ENCODE peak calls at places on chromosome 1, in six cellular contexts. I is NCI-H2029 treated with DMSO at 0.1 percent for 48 hours; L is NCI-H526; N is CD4-positive, alpha-beta T cell; J is left cardiac atrium; T is psoas muscle. Y is an unnamed sample.

GRCh38 chr1:15848143-15848928 is 829 bp downstream of the SPEN start:
- DNase-seq in I (no peak), L (no peak), N (peak; percentile 36), J (peak; percentile 62), T (peak; percentile 51), Y (peak; percentile 83)

GRCh38 chr1:25095635-25096200 is 136.6 kb downstream of the SYF2 start:
- DNase-seq in I (no peak), L (no peak), N (no peak), J (no peak), T (no peak), Y (no peak)

GRCh38 chr1:219405531-219406331 is 207.2 kb downstream of the ZC3H11B start:
- DNase-seq in I (no peak), L (no peak), N (no peak), J (no peak), T (no peak), Y (no peak)

GRCh38 chr1:77652179-77652745 is 30.2 kb downstream of the ZZZ3 start:
- DNase-seq in I (no peak), L (peak; percentile 6), N (no peak), J (no peak), T (no peak), Y (no peak)

GRCh38 chr1:8844421-8845063 is 27.1 kb upstream of the RERE start:
- DNase-seq in I (no peak), L (no peak), N (no peak), J (peak; percentile 40), T (peak; percentile 48), Y (no peak)

GRCh38 chr1:14723401-14723800 is 124.9 kb downstream of the KAZN start:
- DNase-seq in I (no peak), L (no peak), N (no peak), J (no peak), T (no peak), Y (no peak)

GRCh38 chr1:109078317-109078716 is 2.5 kb upstream of the TAF13 start:
- DNase-seq in I (no peak), L (no peak), N (no peak), J (no peak), T (no peak), Y (no peak)

GRCh38 chr1:247037483-247038320 is 29.8 kb upstream of the ZNF695 start:
- DNase-seq in I (no peak), L (no peak), N (no peak), J (no peak), T (no peak), Y (no peak)

GRCh38 chr1:32361674-32362473 is 411 bp downstream of the FAM229A start:
- DNase-seq in I (no peak), L (no peak), N (peak; percentile 26), J (peak; percentile 76), T (peak; percentile 64), Y (peak; percentile 87)

GRCh38 chr1:54332781-54333585 is 73.2 kb downstream of the SSBP3 start:
- DNase-seq in I (no peak), L (no peak), N (no peak), J (peak; percentile 47), T (peak; percentile 31), Y (peak; percentile 77)

GRCh38 chr1:223849855-223850254 is 4.1 kb upstream of the TP53BP2 start:
- DNase-seq in I (no peak), L (no peak), N (no peak), J (no peak), T (no peak), Y (no peak)

GRCh38 chr1:198500026-198500425 is 40.5 kb downstream of the ATP6V1G3 start:
- DNase-seq in I (no peak), L (no peak), N (no peak), J (no peak), T (no peak), Y (no peak)

GRCh38 chr1:30043731-30044408 is 679.5 kb downstream of the MATN1 start:
- DNase-seq in I (no peak), L (no peak), N (no peak), J (no peak), T (no peak), Y (no peak)

GRCh38 chr1:192516776-192517297 is 58.7 kb upstream of the RGS1 start:
- DNase-seq in I (no peak), L (no peak), N (peak; percentile 32), J (no peak), T (no peak), Y (no peak)

GRCh38 chr1:66540434-66541032 is 6.6 kb downstream of the SGIP1 start:
- DNase-seq in I (no peak), L (no peak), N (no peak), J (no peak), T (no peak), Y (no peak)

GRCh38 chr1:112502827-112503226 is 5.9 kb upstream of the WNT2B start:
- DNase-seq in I (no peak), L (no peak), N (no peak), J (no peak), T (no peak), Y (no peak)

GRCh38 chr1:168585191-168585590 is 8.8 kb downstream of the XCL1 start:
- DNase-seq in I (no peak), L (no peak), N (no peak), J (no peak), T (no peak), Y (no peak)

GRCh38 chr1:181656491-181656890 is 173.2 kb downstream of the CACNA1E start:
- DNase-seq in I (no peak), L (no peak), N (no peak), J (no peak), T (no peak), Y (no peak)